ENCODE peak calls at places on chromosomes 6 and 20, in eight cellular contexts. B is Peyer's patch, A is tibial nerve, Q is right atrium auricular region, V is upper lobe of right lung, D is stomach, Y is cardiac fibroblast, M is A549. F is an unnamed sample.

GRCh38 chr6:53938810-53939209 is 144.0 kb downstream of the LRRC1 start:
- DNase-seq in Q (no peak), V (no peak), A (no peak), Y (no peak), M (no peak), D (no peak), B (no peak), F (no peak)

GRCh38 chr6:36346486-36346885 is 9.8 kb upstream of the BNIP5 start:
- DNase-seq in A (no peak), B (no peak), Y (no peak), Q (no peak), D (no peak), V (no peak), M (no peak), F (no peak)

GRCh38 chr20:61773081-61773631 is 292.5 kb downstream of the TAF4 start:
- DNase-seq in A (no peak), B (no peak), Q (no peak), M (no peak), Y (no peak), D (no peak), V (no peak), F (no peak)

GRCh38 chr20:59820204-59821041 is 113.0 kb downstream of the SYCP2 start:
- DNase-seq in A (peak), V (no peak), Q (peak), D (no peak), M (no peak), B (peak), Y (no peak), F (peak)

GRCh38 chr6:158481612-158482473 is 78.0 kb upstream of the TMEM181 start:
- DNase-seq in A (no peak), Q (no peak), D (no peak), V (no peak), M (peak), B (no peak), Y (peak), F (peak)

GRCh38 chr20:47574616-47575401 is 73.1 kb downstream of the NCOA3 start:
- DNase-seq in M (peak), Y (peak), D (no peak), Q (no peak), V (no peak), B (no peak), A (no peak), F (no peak)

GRCh38 chr20:47311211-47311610 is 45.3 kb downstream of the ZMYND8 start:
- DNase-seq in A (no peak), Y (no peak), D (no peak), Q (no peak), V (no peak), B (no peak), M (no peak), F (no peak)

GRCh38 chr20:50009521-50010454 is 27.0 kb downstream of the SNAI1 start:
- DNase-seq in B (no peak), Q (no peak), D (no peak), M (no peak), A (no peak), Y (no peak), V (no peak), F (no peak)

GRCh38 chr20:45394221-45395113 is 13.6 kb upstream of the DBNDD2 start:
- DNase-seq in B (no peak), A (no peak), Y (no peak), M (no peak), V (no peak), D (no peak), Q (peak), F (no peak)

GRCh38 chr6:3383525-3383924 is 73.3 kb downstream of the SLC22A23 start:
- DNase-seq in D (peak), B (peak), Y (peak), Q (no peak), A (no peak), M (no peak), V (no peak), F (no peak)

GRCh38 chr6:46421239-46421638 is 70.0 kb downstream of the RCAN2 start:
- DNase-seq in B (no peak), M (no peak), D (no peak), Y (peak), V (no peak), A (no peak), Q (no peak), F (peak)

GRCh38 chr6:7998103-7998725 is 66.0 kb downstream of the BLOC1S5 start:
- DNase-seq in D (no peak), M (no peak), Q (no peak), B (no peak), Y (peak), V (no peak), A (no peak), F (peak)

GRCh38 chr6:22558288-22558882 is 11.0 kb upstream of the HDGFL1 start:
- DNase-seq in V (no peak), Q (no peak), A (no peak), Y (no peak), B (no peak), D (no peak), M (no peak), F (no peak)

GRCh38 chr6:118648866-118649554 is 2.4 kb downstream of the CEP85L start:
- DNase-seq in Q (no peak), A (no peak), B (no peak), M (no peak), Y (no peak), V (no peak), D (no peak), F (no peak)

DNA sequence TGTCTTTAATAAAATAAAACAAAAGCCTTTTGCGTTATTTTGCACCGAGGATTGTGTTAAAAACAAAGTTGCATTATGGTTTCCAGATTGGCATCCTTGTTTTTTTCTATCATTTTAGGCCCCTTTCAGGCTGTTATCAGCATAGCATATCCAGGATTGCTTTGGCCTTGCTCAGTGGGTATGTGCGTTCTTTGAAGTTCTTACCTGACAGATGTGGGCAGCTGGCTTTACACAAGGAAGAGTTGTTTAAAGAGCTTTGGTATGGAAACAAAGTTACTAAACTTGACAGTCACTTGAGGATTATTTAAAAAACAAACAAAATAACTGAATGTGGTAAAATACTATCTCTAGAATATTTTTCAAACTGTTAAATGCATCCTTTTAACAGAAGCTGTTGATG is 6.6 kb downstream of the VAPB start:
- DNase-seq in M (no peak), D (no peak), A (no peak), V (no peak), B (no peak), Q (no peak), Y (no peak), F (no peak)
- H3K4me3 ChIP-seq in M (no peak), D (no peak), A (no peak), V (no peak), B (no peak), Q (no peak), Y (no peak), F (no peak)

DNA sequence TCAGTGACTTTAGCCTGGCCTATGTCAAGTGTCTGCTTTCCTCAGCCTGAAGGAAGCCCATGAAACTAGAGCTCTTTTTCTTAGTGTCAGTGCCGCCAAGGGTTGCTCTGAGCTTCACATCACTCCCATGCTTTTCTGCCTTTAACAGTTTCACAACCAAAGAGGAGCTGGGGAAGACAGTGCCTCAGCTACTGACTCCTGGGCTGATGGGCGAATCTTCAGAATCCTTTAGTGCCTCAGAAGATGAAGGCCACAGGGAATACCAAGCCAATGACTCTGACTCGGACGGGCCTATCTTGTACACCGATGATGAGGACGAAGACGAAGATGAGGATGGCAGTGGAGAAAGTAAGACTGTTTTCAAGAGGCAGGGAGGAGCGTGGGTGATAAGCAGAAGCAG is 71.0 kb upstream of the LTV1 start:
- DNase-seq in M (no peak), B (no peak), D (no peak), Y (no peak), Q (no peak), A (no peak), V (no peak), F (no peak)
- H3K4me3 ChIP-seq in M (no peak), B (no peak), D (no peak), Y (no peak), Q (no peak), A (no peak), V (no peak), F (no peak)

DNA sequence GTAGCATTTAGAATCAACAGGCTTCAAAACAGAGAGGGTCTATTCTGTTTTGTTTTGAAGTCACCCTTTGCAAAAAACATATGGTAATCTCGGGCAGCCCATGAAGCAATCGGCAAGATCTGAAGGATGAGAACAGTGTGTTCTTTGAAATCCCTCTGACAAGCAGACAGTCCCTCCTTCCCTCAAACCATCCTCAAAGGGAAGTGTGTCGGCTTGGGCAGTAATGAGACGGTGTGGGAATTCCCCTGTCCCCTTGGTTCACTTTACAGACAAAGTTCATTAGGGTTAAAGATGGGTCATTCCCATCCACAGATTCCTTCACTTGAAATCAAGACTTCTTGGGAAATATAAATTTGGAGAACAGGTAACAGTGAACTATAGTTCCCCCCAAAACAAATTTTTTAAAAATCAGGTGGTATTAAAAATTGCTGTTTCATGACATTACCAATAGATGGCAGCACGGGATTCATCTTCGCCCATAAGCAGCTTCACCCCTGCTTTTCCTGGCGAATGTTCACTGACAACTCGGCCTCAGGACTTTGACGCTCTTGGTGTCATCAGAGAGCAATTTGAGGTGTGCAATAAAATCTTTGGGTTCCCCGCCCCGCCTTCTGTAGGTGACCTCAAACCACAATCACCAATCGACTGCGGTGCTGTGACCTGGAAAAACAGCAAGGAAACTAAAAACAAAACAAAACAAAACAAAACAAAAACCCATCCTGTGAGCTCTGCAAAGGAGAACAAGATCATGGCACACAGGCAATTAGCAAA is 159.3 kb upstream of the TNFAIP3 start:
- DNase-seq in M (peak), D (peak), A (peak), V (no peak), Q (peak), Y (peak), B (peak), F (peak)
- H3K4me3 ChIP-seq in M (no peak), D (peak), A (no peak), V (peak), Q (no peak), Y (no peak), B (no peak), F (no peak)

DNA sequence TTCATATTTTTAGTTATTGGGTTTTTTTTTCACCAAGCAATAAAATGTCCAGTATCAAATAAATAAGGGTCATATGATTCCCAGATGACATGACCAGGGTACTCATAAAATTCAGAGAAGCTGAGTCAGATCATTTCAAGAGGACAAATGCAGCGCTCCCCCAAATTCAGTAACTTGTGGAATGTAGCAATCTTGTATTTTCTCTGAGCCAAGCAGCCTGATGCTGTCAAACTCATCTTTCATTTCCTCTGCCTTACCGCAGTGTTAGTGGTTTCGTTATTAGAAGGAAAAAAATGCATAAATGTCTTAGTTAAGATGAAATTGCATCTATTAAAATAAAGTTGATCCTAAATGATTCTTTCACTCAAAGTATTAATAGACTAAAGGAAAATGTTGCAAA is 57.8 kb upstream of the EDN1 start:
- DNase-seq in B (no peak), A (no peak), Y (peak), Q (no peak), D (no peak), V (no peak), M (no peak), F (peak)
- H3K4me3 ChIP-seq in B (no peak), A (no peak), Y (no peak), Q (no peak), D (no peak), V (no peak), M (no peak), F (no peak)

DNA sequence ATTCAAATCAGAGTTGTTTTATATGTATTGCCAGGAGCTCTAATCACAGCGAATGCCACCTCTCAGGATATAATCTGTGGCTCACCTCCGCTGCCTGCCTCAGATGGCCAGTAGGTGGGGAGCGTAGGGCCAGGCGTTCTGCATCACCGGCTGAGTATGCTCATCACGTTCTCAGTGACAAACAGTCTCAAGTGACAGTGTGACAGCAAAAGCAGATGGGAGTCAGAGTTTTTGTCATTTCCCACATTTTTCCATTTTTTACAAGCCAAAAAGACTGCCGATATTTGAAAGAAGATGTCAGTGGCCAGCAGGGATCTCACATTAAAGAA is 208.7 kb downstream of the ALDH8A1 start:
- DNase-seq in B (no peak), M (no peak), D (no peak), Q (no peak), Y (no peak), V (no peak), A (no peak), F (no peak)
- H3K4me3 ChIP-seq in B (no peak), M (no peak), D (no peak), Q (no peak), Y (no peak), V (no peak), A (no peak), F (no peak)

DNA sequence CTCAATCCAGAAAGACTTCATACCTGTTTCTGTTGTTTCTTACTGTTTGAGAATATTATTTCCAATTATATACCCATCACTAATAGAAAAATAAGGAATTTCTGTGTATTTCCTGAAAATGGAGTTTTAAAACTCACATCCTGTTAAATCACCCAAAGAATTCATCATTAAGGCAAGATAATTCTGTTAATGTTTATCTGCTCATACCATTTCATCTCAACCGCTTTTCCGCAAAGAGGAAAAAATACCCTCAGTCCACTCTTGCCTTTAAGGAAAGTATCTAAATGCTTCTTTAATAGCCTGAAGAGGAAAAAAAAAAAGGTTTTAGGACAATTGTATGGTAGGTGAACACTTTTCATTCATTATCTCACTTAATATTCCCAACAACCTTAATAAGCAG is 7.3 kb downstream of the TPMT start:
- DNase-seq in Q (no peak), A (no peak), M (no peak), B (no peak), V (no peak), Y (no peak), D (no peak), F (no peak)
- H3K4me3 ChIP-seq in Q (no peak), A (no peak), M (no peak), B (no peak), V (no peak), Y (no peak), D (no peak), F (no peak)

GRCh38 chr6:116954335-116954734 is 77.3 kb downstream of the RFX6 start:
- DNase-seq in Y (no peak), Q (no peak), D (no peak), V (no peak), A (no peak), M (no peak), B (no peak), F (no peak)
- H3K4me3 ChIP-seq in Y (no peak), Q (no peak), D (no peak), V (no peak), A (no peak), M (no peak), B (no peak), F (no peak)

F was measured in skeletal muscle cell.